ENCODE peak calls at places on chromosomes 5 and 9, in nine cellular contexts. One of them, this sample, is unnamed.

GRCh38 chr5:121841900-121842299 is 9.8 kb upstream of the FTMT start:
- DNase-seq in heart left ventricle: no peak
- DNase-seq in epithelial cell of esophagus: peak
- DNase-seq in uterus: no peak
- DNase-seq in natural killer cell: no peak
- DNase-seq in astrocyte of the cerebellum: no peak
- DNase-seq in HL-60: no peak
- DNase-seq in MCF 10A: no peak
- DNase-seq in Calu3: no peak
- DNase-seq in this sample: no peak

GRCh38 chr9:125991886-125992529 is 244.8 kb downstream of the PBX3 start:
- DNase-seq in epithelial cell of esophagus: no peak
- DNase-seq in MCF 10A: no peak
- DNase-seq in astrocyte of the cerebellum: no peak
- DNase-seq in Calu3: no peak
- DNase-seq in HL-60: no peak
- DNase-seq in heart left ventricle: no peak
- DNase-seq in uterus: no peak
- DNase-seq in natural killer cell: no peak
- DNase-seq in this sample: peak

GRCh38 chr5:175738126-175738525 is 80.3 kb downstream of the HRH2 start:
- DNase-seq in heart left ventricle: no peak
- DNase-seq in astrocyte of the cerebellum: no peak
- DNase-seq in uterus: no peak
- DNase-seq in natural killer cell: no peak
- DNase-seq in epithelial cell of esophagus: no peak
- DNase-seq in Calu3: no peak
- DNase-seq in HL-60: no peak
- DNase-seq in MCF 10A: no peak
- DNase-seq in this sample: no peak

GRCh38 chr5:143201589-143201988 is 201.9 kb downstream of the NR3C1 start:
- DNase-seq in epithelial cell of esophagus: peak
- DNase-seq in uterus: no peak
- DNase-seq in MCF 10A: peak
- DNase-seq in natural killer cell: no peak
- DNase-seq in Calu3: no peak
- DNase-seq in astrocyte of the cerebellum: no peak
- DNase-seq in HL-60: no peak
- DNase-seq in heart left ventricle: no peak
- DNase-seq in this sample: no peak

GRCh38 chr5:31270396-31270795 is 76.9 kb downstream of the CDH6 start:
- DNase-seq in MCF 10A: peak
- DNase-seq in HL-60: no peak
- DNase-seq in astrocyte of the cerebellum: no peak
- DNase-seq in natural killer cell: no peak
- DNase-seq in uterus: no peak
- DNase-seq in epithelial cell of esophagus: peak
- DNase-seq in heart left ventricle: no peak
- DNase-seq in Calu3: peak
- DNase-seq in this sample: no peak

GRCh38 chr5:71601222-71602026 is 14.3 kb downstream of the MCCC2 start:
- DNase-seq in Calu3: peak
- DNase-seq in astrocyte of the cerebellum: peak
- DNase-seq in natural killer cell: peak
- DNase-seq in heart left ventricle: peak
- DNase-seq in uterus: peak
- DNase-seq in MCF 10A: peak
- DNase-seq in epithelial cell of esophagus: peak
- DNase-seq in HL-60: no peak
- DNase-seq in this sample: no peak

GRCh38 chr5:158882660-158883059 is 217.1 kb downstream of the EBF1 start:
- DNase-seq in natural killer cell: no peak
- DNase-seq in heart left ventricle: no peak
- DNase-seq in HL-60: no peak
- DNase-seq in astrocyte of the cerebellum: no peak
- DNase-seq in uterus: no peak
- DNase-seq in Calu3: no peak
- DNase-seq in MCF 10A: no peak
- DNase-seq in epithelial cell of esophagus: no peak
- DNase-seq in this sample: no peak

GRCh38 chr9:129640871-129641750 is 840 bp downstream of the ASB6 start:
- DNase-seq in natural killer cell: no peak
- DNase-seq in MCF 10A: no peak
- DNase-seq in epithelial cell of esophagus: no peak
- DNase-seq in Calu3: peak
- DNase-seq in heart left ventricle: no peak
- DNase-seq in astrocyte of the cerebellum: no peak
- DNase-seq in HL-60: no peak
- DNase-seq in uterus: no peak
- DNase-seq in this sample: no peak

GRCh38 chr5:42949348-42950090 is 90.6 kb downstream of the ANXA2R start:
- DNase-seq in HL-60: peak
- DNase-seq in natural killer cell: peak
- DNase-seq in Calu3: no peak
- DNase-seq in uterus: peak
- DNase-seq in epithelial cell of esophagus: peak
- DNase-seq in heart left ventricle: peak
- DNase-seq in MCF 10A: no peak
- DNase-seq in astrocyte of the cerebellum: peak
- DNase-seq in this sample: peak

DNA sequence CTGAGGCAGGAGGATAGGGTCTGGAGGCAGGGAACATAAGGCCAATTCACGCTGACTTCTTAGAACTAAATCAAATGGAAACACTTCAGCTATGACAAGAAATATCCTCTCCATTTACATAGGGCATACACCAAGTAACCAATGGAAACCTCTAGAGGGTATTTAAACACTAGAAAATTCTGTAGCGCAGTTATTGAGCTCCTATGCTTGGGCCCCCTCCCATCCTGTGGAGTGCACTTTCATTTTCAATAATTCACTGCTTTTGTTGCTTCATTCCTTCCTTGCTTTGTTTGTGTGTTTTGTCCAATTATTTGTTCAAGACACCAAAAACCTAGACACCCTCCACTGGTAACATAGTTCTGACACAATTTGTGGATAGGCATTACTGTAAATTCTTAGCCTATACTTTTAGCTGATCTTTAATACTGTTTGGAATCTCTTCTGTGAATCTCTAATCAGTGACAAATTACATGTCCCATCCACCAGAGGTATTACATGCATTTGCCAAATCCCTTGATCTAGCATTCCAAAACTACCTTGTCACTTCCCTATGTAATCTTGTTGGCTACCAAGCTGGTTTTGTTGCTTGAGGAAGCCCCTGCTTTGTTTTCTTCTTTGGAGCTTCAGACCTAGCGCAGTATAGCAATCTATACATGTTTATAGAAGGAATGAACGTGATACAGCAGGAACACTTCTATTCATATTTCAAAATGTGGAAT is 61.6 kb downstream of the ST8SIA4 start:
- DNase-seq in epithelial cell of esophagus: peak
- DNase-seq in natural killer cell: no peak
- DNase-seq in heart left ventricle: no peak
- DNase-seq in HL-60: no peak
- DNase-seq in astrocyte of the cerebellum: no peak
- DNase-seq in Calu3: peak
- DNase-seq in uterus: no peak
- DNase-seq in MCF 10A: no peak
- DNase-seq in this sample: no peak
- TF ChIP-seq CTCF in epithelial cell of esophagus: no peak
- TF ChIP-seq CTCF in natural killer cell: no peak
- TF ChIP-seq CTCF in heart left ventricle: no peak
- TF ChIP-seq CTCF in HL-60: no peak
- TF ChIP-seq CTCF in astrocyte of the cerebellum: no peak
- TF ChIP-seq CTCF in Calu3: no peak
- TF ChIP-seq CTCF in uterus: no peak
- TF ChIP-seq CTCF in MCF 10A: no peak
- TF ChIP-seq CTCF in this sample: no peak

GRCh38 chr5:152593388-152593787 is 188.3 kb upstream of the NMUR2 start:
- DNase-seq in natural killer cell: no peak
- DNase-seq in astrocyte of the cerebellum: no peak
- DNase-seq in HL-60: no peak
- DNase-seq in uterus: no peak
- DNase-seq in Calu3: no peak
- DNase-seq in heart left ventricle: no peak
- DNase-seq in epithelial cell of esophagus: peak
- DNase-seq in MCF 10A: peak
- DNase-seq in this sample: no peak
- TF ChIP-seq CTCF in natural killer cell: no peak
- TF ChIP-seq CTCF in astrocyte of the cerebellum: no peak
- TF ChIP-seq CTCF in HL-60: no peak
- TF ChIP-seq CTCF in uterus: no peak
- TF ChIP-seq CTCF in Calu3: no peak
- TF ChIP-seq CTCF in heart left ventricle: no peak
- TF ChIP-seq CTCF in epithelial cell of esophagus: peak
- TF ChIP-seq CTCF in MCF 10A: peak
- TF ChIP-seq CTCF in this sample: no peak

GRCh38 chr5:66680804-66681203 is 84.6 kb downstream of the MAST4 start:
- DNase-seq in astrocyte of the cerebellum: no peak
- DNase-seq in uterus: no peak
- DNase-seq in heart left ventricle: no peak
- DNase-seq in HL-60: no peak
- DNase-seq in epithelial cell of esophagus: no peak
- DNase-seq in MCF 10A: peak
- DNase-seq in natural killer cell: no peak
- DNase-seq in Calu3: peak
- DNase-seq in this sample: no peak
- TF ChIP-seq CTCF in astrocyte of the cerebellum: peak
- TF ChIP-seq CTCF in uterus: no peak
- TF ChIP-seq CTCF in heart left ventricle: no peak
- TF ChIP-seq CTCF in HL-60: no peak
- TF ChIP-seq CTCF in epithelial cell of esophagus: no peak
- TF ChIP-seq CTCF in MCF 10A: no peak
- TF ChIP-seq CTCF in natural killer cell: no peak
- TF ChIP-seq CTCF in Calu3: no peak
- TF ChIP-seq CTCF in this sample: peak

DNA sequence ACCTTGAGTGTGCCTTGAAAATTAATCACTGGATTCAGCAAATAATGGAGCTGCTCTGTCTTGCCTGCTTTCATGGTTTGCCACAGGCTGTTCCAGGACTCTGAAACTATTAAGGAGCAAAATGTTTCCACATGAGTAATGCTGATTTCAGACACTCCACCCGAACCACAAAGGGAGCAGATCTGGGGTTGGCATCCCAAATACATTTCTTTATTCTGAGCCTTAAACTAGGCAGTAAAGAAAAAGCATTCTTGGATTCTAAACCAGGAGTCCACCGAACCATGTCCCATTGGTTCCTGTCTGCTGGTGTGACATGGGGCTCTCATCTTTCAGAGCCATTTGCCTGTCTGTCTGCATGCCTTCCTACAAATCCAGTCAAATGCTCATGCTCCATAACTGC is 10.1 kb upstream of the C1QTNF3 start:
- DNase-seq in uterus: no peak
- DNase-seq in natural killer cell: no peak
- DNase-seq in epithelial cell of esophagus: peak
- DNase-seq in astrocyte of the cerebellum: peak
- DNase-seq in heart left ventricle: no peak
- DNase-seq in Calu3: no peak
- DNase-seq in MCF 10A: peak
- DNase-seq in HL-60: no peak
- DNase-seq in this sample: no peak
- TF ChIP-seq CTCF in uterus: no peak
- TF ChIP-seq CTCF in natural killer cell: no peak
- TF ChIP-seq CTCF in epithelial cell of esophagus: no peak
- TF ChIP-seq CTCF in astrocyte of the cerebellum: no peak
- TF ChIP-seq CTCF in heart left ventricle: no peak
- TF ChIP-seq CTCF in Calu3: no peak
- TF ChIP-seq CTCF in MCF 10A: no peak
- TF ChIP-seq CTCF in HL-60: no peak
- TF ChIP-seq CTCF in this sample: no peak

GRCh38 chr9:133961226-133962165 is 30.6 kb downstream of the VAV2 start:
- DNase-seq in uterus: no peak
- DNase-seq in natural killer cell: no peak
- DNase-seq in Calu3: no peak
- DNase-seq in astrocyte of the cerebellum: no peak
- DNase-seq in HL-60: no peak
- DNase-seq in MCF 10A: no peak
- DNase-seq in epithelial cell of esophagus: no peak
- DNase-seq in heart left ventricle: no peak
- DNase-seq in this sample: no peak

GRCh38 chr9:133962341-133962740 is 29.8 kb downstream of the VAV2 start:
- DNase-seq in MCF 10A: no peak
- DNase-seq in uterus: no peak
- DNase-seq in Calu3: no peak
- DNase-seq in HL-60: no peak
- DNase-seq in astrocyte of the cerebellum: no peak
- DNase-seq in natural killer cell: no peak
- DNase-seq in epithelial cell of esophagus: no peak
- DNase-seq in heart left ventricle: no peak
- DNase-seq in this sample: no peak

GRCh38 chr9:133959171-133959570 is 33.0 kb downstream of the VAV2 start:
- DNase-seq in heart left ventricle: no peak
- DNase-seq in epithelial cell of esophagus: no peak
- DNase-seq in Calu3: no peak
- DNase-seq in natural killer cell: no peak
- DNase-seq in HL-60: no peak
- DNase-seq in astrocyte of the cerebellum: no peak
- DNase-seq in uterus: no peak
- DNase-seq in MCF 10A: no peak
- DNase-seq in this sample: no peak

GRCh38 chr9:133959966-133960567 is 32.1 kb downstream of the VAV2 start:
- DNase-seq in heart left ventricle: no peak
- DNase-seq in HL-60: no peak
- DNase-seq in astrocyte of the cerebellum: no peak
- DNase-seq in MCF 10A: no peak
- DNase-seq in natural killer cell: no peak
- DNase-seq in epithelial cell of esophagus: no peak
- DNase-seq in uterus: no peak
- DNase-seq in Calu3: no peak
- DNase-seq in this sample: no peak

GRCh38 chr9:133960568-133961129 is 31.5 kb downstream of the VAV2 start:
- DNase-seq in uterus: no peak
- DNase-seq in Calu3: no peak
- DNase-seq in MCF 10A: no peak
- DNase-seq in natural killer cell: no peak
- DNase-seq in heart left ventricle: no peak
- DNase-seq in HL-60: no peak
- DNase-seq in epithelial cell of esophagus: peak
- DNase-seq in astrocyte of the cerebellum: no peak
- DNase-seq in this sample: peak
- TF ChIP-seq CTCF in uterus: no peak
- TF ChIP-seq CTCF in Calu3: no peak
- TF ChIP-seq CTCF in MCF 10A: no peak
- TF ChIP-seq CTCF in natural killer cell: no peak
- TF ChIP-seq CTCF in heart left ventricle: no peak
- TF ChIP-seq CTCF in HL-60: no peak
- TF ChIP-seq CTCF in epithelial cell of esophagus: peak
- TF ChIP-seq CTCF in astrocyte of the cerebellum: no peak
- TF ChIP-seq CTCF in this sample: no peak

DNA sequence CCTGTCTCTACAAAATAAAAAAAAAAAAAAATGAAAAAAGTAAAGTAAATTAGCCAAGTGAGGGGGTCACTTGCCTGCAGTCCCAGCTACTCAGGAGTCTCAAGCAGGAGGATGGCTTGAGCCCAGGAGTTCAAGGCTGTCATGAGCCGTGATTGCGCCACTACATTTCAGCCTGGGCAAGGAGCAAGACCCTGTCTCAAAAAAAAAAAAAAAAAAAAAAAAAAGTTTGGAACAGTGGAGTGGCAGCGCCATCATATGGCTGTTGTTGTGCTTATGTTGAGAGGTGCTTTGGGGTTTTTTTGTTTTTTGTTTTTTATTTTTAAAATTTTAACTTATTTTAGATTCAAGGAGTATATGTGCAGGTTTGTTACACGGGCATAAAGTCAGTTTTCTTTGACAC is 3.6 kb downstream of the BRIX1 start:
- DNase-seq in natural killer cell: no peak
- DNase-seq in astrocyte of the cerebellum: no peak
- DNase-seq in MCF 10A: no peak
- DNase-seq in HL-60: no peak
- DNase-seq in uterus: no peak
- DNase-seq in epithelial cell of esophagus: no peak
- DNase-seq in Calu3: no peak
- DNase-seq in heart left ventricle: no peak
- DNase-seq in this sample: no peak
- TF ChIP-seq CTCF in natural killer cell: no peak
- TF ChIP-seq CTCF in astrocyte of the cerebellum: no peak
- TF ChIP-seq CTCF in MCF 10A: no peak
- TF ChIP-seq CTCF in HL-60: no peak
- TF ChIP-seq CTCF in uterus: no peak
- TF ChIP-seq CTCF in epithelial cell of esophagus: no peak
- TF ChIP-seq CTCF in Calu3: no peak
- TF ChIP-seq CTCF in heart left ventricle: no peak
- TF ChIP-seq CTCF in this sample: no peak

This sample was measured in CD14-positive monocyte.